ENCODE peak calls at places on chromosome 6, in eight cellular contexts. B is anterior cingulate cortex, F is RCC 7860, X is NCI-H1105 treated with DMSO at 0.1 percent for 48 hours, Z is AG08396, N is NCI-H1092 treated with DMSO at 0.1 percent for 48 hours, G is neural crest cell, V is sciatic nerve. S is an unnamed sample.

GRCh38 chr6:22808466-22808865 is 239.1 kb downstream of the HDGFL1 start:
- DNase-seq in B (no peak), F (no peak), X (no peak), Z (no peak), N (no peak), G (no peak), V (no peak), S (no peak)

GRCh38 chr6:40960784-40961430 is 78.1 kb downstream of the UNC5CL start:
- DNase-seq in B (no peak), F (peak; percentile 38), X (no peak), Z (no peak), N (peak; percentile 29), G (no peak), V (no peak), S (no peak)

GRCh38 chr6:135601857-135602256 is 104.3 kb upstream of the AHI1 start:
- DNase-seq in B (no peak), F (no peak), X (no peak), Z (no peak), N (no peak), G (no peak), V (no peak), S (no peak)

GRCh38 chr6:64622944-64623343 is 987.3 kb downstream of the PHF3 start:
- DNase-seq in B (no peak), F (no peak), X (no peak), Z (no peak), N (no peak), G (no peak), V (no peak), S (no peak)

GRCh38 chr6:34447915-34448314 is 18.0 kb upstream of the PACSIN1 start:
- DNase-seq in B (no peak), F (no peak), X (no peak), Z (no peak), N (no peak), G (no peak), V (no peak), S (no peak)

GRCh38 chr6:154219250-154219649 is 137.4 kb downstream of the IPCEF1 start:
- DNase-seq in B (no peak), F (no peak), X (no peak), Z (no peak), N (no peak), G (no peak), V (no peak), S (no peak)

GRCh38 chr6:161199845-161200244 is 74.0 kb downstream of the AGPAT4 start:
- DNase-seq in B (no peak), F (no peak), X (no peak), Z (no peak), N (no peak), G (no peak), V (no peak), S (no peak)

GRCh38 chr6:109304284-109305015 is 77.8 kb downstream of the CD164 start:
- DNase-seq in B (no peak), F (peak; percentile 24), X (no peak), Z (no peak), N (no peak), G (no peak), V (no peak), S (no peak)

GRCh38 chr6:1070085-1070521 is 241.8 kb upstream of the FOXQ1 start:
- DNase-seq in B (no peak), F (no peak), X (no peak), Z (no peak), N (no peak), G (no peak), V (no peak), S (no peak)

GRCh38 chr6:33297956-33298772 is 578 bp downstream of the RGL2 start:
- DNase-seq in B (no peak), F (peak; percentile 70), X (peak; percentile 31), Z (peak; percentile 90), N (peak; percentile 4), G (no peak), V (peak; percentile 82), S (peak; percentile 85)

GRCh38 chr6:167150815-167151557 is 6.8 kb downstream of the GPR31 start:
- DNase-seq in B (no peak), F (no peak), X (no peak), Z (no peak), N (no peak), G (no peak), V (no peak), S (no peak)

GRCh38 chr6:99434702-99435530 is 9.8 kb upstream of the PNISR start:
- DNase-seq in B (no peak), F (no peak), X (peak; percentile 18), Z (no peak), N (peak; percentile 11), G (no peak), V (no peak), S (peak; percentile 55)

GRCh38 chr6:151257984-151258445 is 18.2 kb downstream of the AKAP12 start:
- DNase-seq in B (no peak), F (no peak), X (no peak), Z (no peak), N (no peak), G (peak; percentile 14), V (no peak), S (peak; percentile 57)

GRCh38 chr6:3697609-3698008 is 53.9 kb downstream of the PXDC1 start:
- DNase-seq in B (no peak), F (peak; percentile 40), X (no peak), Z (peak; percentile 87), N (no peak), G (no peak), V (no peak), S (peak; percentile 95)

GRCh38 chr6:87066449-87067288 is 28.2 kb downstream of the CGA start:
- DNase-seq in B (no peak), F (peak; percentile 10), X (peak; percentile 64), Z (peak; percentile 68), N (peak; percentile 14), G (peak; percentile 46), V (no peak), S (peak; percentile 79)

GRCh38 chr6:10510592-10511367 is 10.4 kb upstream of the GCNT2 start:
- DNase-seq in B (no peak), F (peak; percentile 36), X (peak; percentile 72), Z (peak; percentile 55), N (peak; percentile 17), G (peak; percentile 43), V (peak; percentile 63), S (peak; percentile 24)

GRCh38 chr6:163030980-163031379 is 303.2 kb downstream of the PACRG start:
- DNase-seq in B (no peak), F (no peak), X (no peak), Z (no peak), N (no peak), G (no peak), V (no peak), S (no peak)

GRCh38 chr6:125829433-125829832 is 38.7 kb downstream of the NCOA7 start:
- DNase-seq in B (no peak), F (no peak), X (no peak), Z (no peak), N (no peak), G (no peak), V (no peak), S (no peak)

GRCh38 chr6:27605401-27606342 is 132.8 kb upstream of the ZNF184 start:
- DNase-seq in B (no peak), F (peak; percentile 85), X (no peak), Z (peak; percentile 66), N (no peak), G (peak; percentile 62), V (no peak), S (peak; percentile 72)

GRCh38 chr6:115891704-115892225 is 168.9 kb downstream of the FRK start:
- DNase-seq in B (no peak), F (peak; percentile 47), X (no peak), Z (no peak), N (no peak), G (no peak), V (no peak), S (no peak)

GRCh38 chr6:77092971-77093370 is 370.3 kb downstream of the HTR1B start:
- DNase-seq in B (no peak), F (no peak), X (no peak), Z (peak; percentile 16), N (no peak), G (no peak), V (no peak), S (peak; percentile 64)

GRCh38 chr6:163254341-163254835 is 160.1 kb upstream of the QKI start:
- DNase-seq in B (no peak), F (no peak), X (no peak), Z (no peak), N (no peak), G (no peak), V (no peak), S (no peak)

GRCh38 chr6:80508885-80509630 is 402.6 kb downstream of the BCKDHB start:
- DNase-seq in B (no peak), F (no peak), X (no peak), Z (no peak), N (no peak), G (no peak), V (no peak), S (peak; percentile 45)

GRCh38 chr6:169341065-169341464 is 87.4 kb upstream of the THBS2 start:
- DNase-seq in B (no peak), F (no peak), X (no peak), Z (no peak), N (no peak), G (no peak), V (no peak), S (no peak)

GRCh38 chr6:1313364-1313754 is 1.5 kb downstream of the FOXQ1 start:
- DNase-seq in B (no peak), F (no peak), X (no peak), Z (peak; percentile 53), N (no peak), G (no peak), V (no peak), S (no peak)

GRCh38 chr6:71460933-71461332 is 172.3 kb downstream of the OGFRL1 start:
- DNase-seq in B (no peak), F (no peak), X (no peak), Z (no peak), N (no peak), G (no peak), V (no peak), S (no peak)

GRCh38 chr6:3696525-3696924 is 55.0 kb downstream of the PXDC1 start:
- DNase-seq in B (no peak), F (no peak), X (no peak), Z (no peak), N (no peak), G (no peak), V (no peak), S (peak; percentile 38)

S was measured in cardiac fibroblast.